ENCODE peak calls at places on chromosomes 16 and 17, in ten cellular contexts. L, D, Q, I, U, T, V, J, H and B are unnamed samples.

GRCh38 chr16:48535831-48536599 is 74.0 kb downstream of the N4BP1 start:
- DNase-seq in L (no peak), I (peak; percentile 79), D (peak; percentile 77), U (peak; percentile 85), J (no peak), Q (no peak), H (no peak), V (no peak), T (no peak), B (no peak)

GRCh38 chr17:17084317-17084835 is 42.1 kb downstream of the MPRIP start:
- DNase-seq in H (no peak), J (no peak), L (no peak), D (no peak), V (no peak), T (no peak), I (no peak), U (peak; percentile 41), Q (no peak), B (no peak)

GRCh38 chr17:52027081-52027480 is 131.4 kb downstream of the CA10 start:
- DNase-seq in U (no peak), I (no peak), H (no peak), D (peak; percentile 85), T (no peak), Q (no peak), V (no peak), J (no peak), L (no peak), B (no peak)

GRCh38 chr17:1078831-1079561 is 82.1 kb downstream of the TIMM22 start:
- DNase-seq in V (no peak), Q (no peak), J (no peak), L (no peak), U (no peak), T (no peak), H (no peak), D (no peak), I (no peak), B (no peak)

GRCh38 chr16:86363057-86363490 is 147.3 kb upstream of the FOXF1 start:
- DNase-seq in J (no peak), Q (no peak), V (no peak), U (no peak), D (peak; percentile 2), T (peak; percentile 90), L (no peak), I (no peak), H (no peak), B (no peak)

GRCh38 chr17:2124391-2124790 is 69.5 kb downstream of the HIC1 start:
- DNase-seq in L (no peak), Q (no peak), J (no peak), H (no peak), V (no peak), U (no peak), T (no peak), D (peak; percentile 20), I (no peak), B (no peak)

GRCh38 chr16:56789360-56789759 is 59.4 kb downstream of the NUP93 start:
- DNase-seq in V (no peak), L (no peak), J (peak; percentile 55), H (no peak), T (no peak), U (no peak), D (peak; percentile 60), Q (peak; percentile 10), I (no peak), B (peak; percentile 28)

GRCh38 chr16:28984619-28985135 is at the start of gene LAT:
- DNase-seq in U (no peak), I (peak; percentile 48), J (peak; percentile 84), Q (no peak), V (peak; percentile 72), L (peak; percentile 54), H (peak; percentile 74), D (no peak), T (no peak), B (no peak)

GRCh38 chr17:21549107-21549687 is 143.1 kb upstream of the KCNJ18 start:
- DNase-seq in T (no peak), H (no peak), L (no peak), Q (no peak), J (no peak), D (peak; percentile 52), U (no peak), I (no peak), V (peak; percentile 25), B (no peak)

GRCh38 chr17:68835061-68835460 is 120.1 kb downstream of the ABCA8 start:
- DNase-seq in J (no peak), T (peak; percentile 24), H (no peak), U (no peak), I (no peak), D (no peak), L (no peak), Q (no peak), V (no peak), B (no peak)

GRCh38 chr17:75093543-75094158 is 5.9 kb downstream of the SLC16A5 start:
- DNase-seq in H (no peak), J (no peak), Q (no peak), I (no peak), L (no peak), V (no peak), T (no peak), U (no peak), D (no peak), B (no peak)

GRCh38 chr17:62631936-62632924 is 4.8 kb downstream of the MRC2 start:
- DNase-seq in I (no peak), Q (no peak), T (no peak), U (no peak), J (no peak), V (no peak), D (no peak), L (no peak), H (no peak), B (no peak)

GRCh38 chr17:65690626-65691310 is 129.3 kb upstream of the AXIN2 start:
- DNase-seq in D (no peak), L (no peak), H (no peak), J (peak; percentile 9), I (no peak), V (no peak), U (no peak), T (no peak), Q (no peak), B (no peak)

GRCh38 chr17:82400206-82400605 is 17.9 kb upstream of the HEXD start:
- DNase-seq in T (no peak), L (no peak), I (no peak), D (no peak), V (no peak), H (no peak), J (no peak), Q (no peak), U (no peak), B (no peak)

GRCh38 chr16:52446076-52446475 is 100.9 kb downstream of the TOX3 start:
- DNase-seq in H (no peak), L (no peak), V (no peak), D (peak; percentile 28), T (no peak), I (no peak), Q (no peak), U (no peak), J (no peak), B (no peak)